ENCODE peak calls at places on chromosomes 1 and 21, in six cellular contexts. S is prostate gland, X is ascending aorta, K is mesenchymal stem cell, T is dorsolateral prefrontal cortex, N is left ventricle myocardium inferior. Y is an unnamed sample.

GRCh38 chr1:40421694-40422384 is 28.4 kb upstream of the ZFP69B start:
- DNase-seq in X (no peak), N (no peak), T (no peak), K (no peak), S (no peak), Y (no peak)

GRCh38 chr21:39715804-39716397 is 29.1 kb upstream of the IGSF5 start:
- DNase-seq in N (peak), S (peak), X (peak), K (peak), T (no peak), Y (peak)

GRCh38 chr1:9442266-9442846 is 96.9 kb upstream of the SLC25A33 start:
- DNase-seq in N (no peak), X (no peak), T (no peak), S (no peak), K (peak), Y (no peak)

GRCh38 chr1:7614576-7615074 is 156.5 kb upstream of the VAMP3 start:
- DNase-seq in S (no peak), T (no peak), N (no peak), X (no peak), K (no peak), Y (no peak)

GRCh38 chr1:214859647-214860046 is 222.9 kb upstream of the KCNK2 start:
- DNase-seq in K (no peak), N (no peak), X (no peak), T (no peak), S (no peak), Y (no peak)

GRCh38 chr21:45445369-45445768 is 40.4 kb downstream of the COL18A1 start:
- DNase-seq in K (peak), X (no peak), T (no peak), S (no peak), N (no peak), Y (no peak)

GRCh38 chr1:17875171-17875881 is 120.2 kb downstream of the ACTL8 start:
- DNase-seq in X (no peak), N (no peak), K (peak), T (no peak), S (no peak), Y (no peak)

GRCh38 chr21:28126521-28127317 is 866.0 kb downstream of the LTN1 start:
- DNase-seq in S (no peak), K (no peak), X (no peak), T (no peak), N (no peak), Y (no peak)

GRCh38 chr1:212188599-212189351 is 96.4 kb upstream of the PPP2R5A start:
- DNase-seq in T (no peak), X (no peak), S (no peak), N (no peak), K (no peak), Y (no peak)

GRCh38 chr1:226549094-226549936 is 751 bp downstream of the STUM start:
- DNase-seq in N (no peak), T (no peak), X (no peak), S (no peak), K (no peak), Y (no peak)

GRCh38 chr1:2865571-2866414 is 64.3 kb upstream of the TTC34 start:
- DNase-seq in N (no peak), X (no peak), T (no peak), K (no peak), S (no peak), Y (no peak)

GRCh38 chr1:19344372-19344810 is 32.3 kb downstream of the SLC66A1 start:
- DNase-seq in N (peak), S (peak), X (peak), K (peak), T (peak), Y (no peak)

GRCh38 chr1:102595106-102595505 is 513.2 kb downstream of the COL11A1 start:
- DNase-seq in K (no peak), N (no peak), X (no peak), S (no peak), T (no peak), Y (no peak)

GRCh38 chr1:222931018-222931417 is 116.2 kb downstream of the DISP1 start:
- DNase-seq in S (no peak), K (no peak), X (no peak), T (no peak), N (no peak), Y (no peak)

GRCh38 chr1:172427191-172427590 is 6.7 kb downstream of the C1orf105 start:
- DNase-seq in X (no peak), S (no peak), N (no peak), K (no peak), T (no peak), Y (no peak)

GRCh38 chr1:210726621-210727020 is 397.9 kb downstream of the HHAT start:
- DNase-seq in X (no peak), K (peak), T (no peak), S (no peak), N (no peak), Y (peak)

GRCh38 chr1:117590273-117590925 is 15.4 kb upstream of the TENT5C start:
- DNase-seq in K (no peak), S (no peak), N (no peak), X (no peak), T (no peak), Y (no peak)

GRCh38 chr1:145981299-145981600 is 15.1 kb downstream of the TXNIP start:
- DNase-seq in X (peak), T (no peak), K (no peak), N (no peak), S (no peak), Y (no peak)
- H3K27ac ChIP-seq in X (peak), T (peak), K (no peak), N (peak), S (peak), Y (no peak)

GRCh38 chr1:201537467-201537866 is 1.5 kb upstream of the NAV1 start:
- DNase-seq in N (no peak), S (no peak), X (no peak), K (no peak), T (no peak), Y (no peak)

GRCh38 chr1:201540846-201541735 is 2.2 kb downstream of the NAV1 start:
- DNase-seq in K (no peak), S (no peak), X (no peak), N (no peak), T (no peak), Y (no peak)

GRCh38 chr1:201538618-201539551 is at the start of gene NAV1:
- DNase-seq in K (peak), X (peak), N (peak), S (no peak), T (peak), Y (no peak)

GRCh38 chr1:201537966-201538617 is 835 bp upstream of the NAV1 start:
- DNase-seq in N (no peak), T (no peak), S (no peak), X (no peak), K (peak), Y (no peak)

GRCh38 chr1:201539561-201540404 is 856 bp downstream of the NAV1 start:
- DNase-seq in K (peak), S (no peak), N (peak), X (peak), T (peak), Y (no peak)
- H3K27ac ChIP-seq in K (peak), S (peak), N (peak), X (peak), T (peak), Y (peak)

DNA sequence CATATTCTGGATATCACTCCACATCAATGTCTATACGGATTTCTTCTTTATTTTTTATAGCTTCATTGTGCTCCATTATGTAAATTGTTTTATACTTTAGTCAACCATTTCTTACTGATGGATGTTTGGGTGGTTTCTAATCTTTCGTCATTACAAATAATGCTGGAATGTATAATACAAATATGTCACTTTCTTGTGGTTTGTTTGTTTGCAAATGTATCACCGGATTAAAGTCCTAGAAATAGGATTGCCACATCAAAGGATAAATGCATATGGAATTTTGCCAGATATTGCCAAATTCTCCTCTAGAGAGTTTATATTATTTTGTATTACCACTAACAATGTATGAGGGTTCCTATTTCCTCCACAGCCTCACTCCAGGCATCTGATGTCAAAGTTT is 48.7 kb upstream of the PRDM2 start:
- DNase-seq in X (no peak), T (no peak), S (no peak), K (peak), N (no peak), Y (no peak)
- H3K27ac ChIP-seq in X (no peak), T (no peak), S (no peak), K (no peak), N (no peak), Y (no peak)

GRCh38 chr1:201653883-201654282 is 115.0 kb downstream of the NAV1 start:
- DNase-seq in N (no peak), K (no peak), S (no peak), T (no peak), X (no peak), Y (no peak)
- H3K27ac ChIP-seq in N (no peak), K (no peak), S (no peak), T (no peak), X (no peak), Y (no peak)

GRCh38 chr1:70405780-70406416 is 5.2 kb upstream of the CTH start:
- DNase-seq in N (no peak), S (no peak), X (no peak), K (no peak), T (no peak), Y (no peak)
- H3K27ac ChIP-seq in N (no peak), S (no peak), X (no peak), K (no peak), T (no peak), Y (no peak)

GRCh38 chr1:178238722-178239510 is 145.0 kb downstream of the RASAL2 start:
- DNase-seq in K (peak), X (no peak), N (no peak), S (no peak), T (no peak), Y (peak)

GRCh38 chr1:178243890-178244289 is 150.0 kb downstream of the RASAL2 start:
- DNase-seq in X (no peak), K (no peak), S (no peak), N (no peak), T (no peak), Y (no peak)

GRCh38 chr1:178241837-178242236 is 147.9 kb downstream of the RASAL2 start:
- DNase-seq in T (no peak), K (peak), X (no peak), N (no peak), S (no peak), Y (no peak)

GRCh38 chr1:178243119-178243518 is 149.2 kb downstream of the RASAL2 start:
- DNase-seq in T (no peak), K (no peak), X (no peak), N (no peak), S (no peak), Y (no peak)

GRCh38 chr1:178241057-178241456 is 147.2 kb downstream of the RASAL2 start:
- DNase-seq in T (no peak), N (no peak), K (peak), S (no peak), X (no peak), Y (peak)
- H3K27ac ChIP-seq in T (no peak), N (no peak), K (no peak), S (no peak), X (no peak), Y (no peak)

GRCh38 chr1:43365678-43366077 is 2.1 kb downstream of the ELOVL1 start:
- DNase-seq in K (no peak), N (no peak), X (no peak), T (no peak), S (no peak), Y (no peak)
- H3K27ac ChIP-seq in K (no peak), N (peak), X (peak), T (peak), S (peak), Y (no peak)

DNA sequence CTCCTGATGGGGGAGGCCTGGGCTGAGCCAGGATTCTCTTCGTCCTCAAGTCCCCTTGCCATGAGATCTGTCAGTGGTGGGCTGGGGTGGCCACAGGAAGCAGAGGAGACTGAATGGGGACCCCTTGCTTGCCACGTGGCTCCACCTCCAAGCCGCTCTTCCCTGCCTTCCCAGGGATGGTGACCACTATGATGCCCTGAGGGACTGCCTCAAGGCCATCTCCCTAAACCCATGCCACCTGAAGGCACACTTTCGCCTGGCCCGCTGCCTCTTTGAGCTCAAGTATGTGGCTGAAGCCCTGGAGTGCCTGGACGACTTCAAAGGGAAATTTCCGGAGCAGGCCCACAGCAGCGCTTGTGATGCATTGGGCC is 20.9 kb upstream of the TMEM222 start:
- DNase-seq in S (no peak), T (no peak), N (no peak), K (no peak), X (no peak), Y (no peak)
- H3K27ac ChIP-seq in S (peak), T (peak), N (peak), K (peak), X (no peak), Y (peak)